ENCODE peak calls at places on chromosomes 5 and 9, in six cellular contexts. W, Q, E, N, S and R are unnamed samples.

GRCh38 chr5:13488254-13488931 is 456.1 kb downstream of the DNAH5 start:
- DNase-seq in W (no peak), Q (no peak), E (no peak), N (no peak), S (no peak), R (no peak)

GRCh38 chr9:70479880-70480291 is 65.4 kb upstream of the KLF9 start:
- DNase-seq in W (no peak), Q (no peak), E (no peak), N (no peak), S (no peak), R (no peak)

GRCh38 chr5:102625940-102626339 is 127.1 kb upstream of the SLCO6A1 start:
- DNase-seq in W (no peak), Q (no peak), E (no peak), N (no peak), S (no peak), R (no peak)

GRCh38 chr5:131386779-131387178 is 122.9 kb downstream of the CDC42SE2 start:
- DNase-seq in W (no peak), Q (no peak), E (peak; percentile 71), N (no peak), S (no peak), R (no peak)

GRCh38 chr5:136123236-136123768 is 9.3 kb upstream of the SMAD5 start:
- DNase-seq in W (no peak), Q (no peak), E (peak; percentile 94), N (no peak), S (no peak), R (no peak)

GRCh38 chr5:176362098-176362442 is 506 bp upstream of the KIAA1191 start:
- DNase-seq in W (no peak), Q (no peak), E (peak; percentile 11), N (no peak), S (no peak), R (no peak)

GRCh38 chr5:133048993-133049725 is 2.7 kb upstream of the HSPA4 start:
- DNase-seq in W (no peak), Q (no peak), E (peak; percentile 55), N (no peak), S (no peak), R (no peak)

GRCh38 chr5:59358497-59358896 is 535.0 kb downstream of the PDE4D start:
- DNase-seq in W (no peak), Q (no peak), E (no peak), N (no peak), S (no peak), R (no peak)

GRCh38 chr9:131661954-131662621 is 77.8 kb downstream of the RAPGEF1 start:
- DNase-seq in W (no peak), Q (peak; percentile 69), E (no peak), N (no peak), S (peak; percentile 40), R (no peak)

GRCh38 chr9:114225534-114226288 is 70.4 kb downstream of the COL27A1 start:
- DNase-seq in W (peak; percentile 35), Q (no peak), E (no peak), N (no peak), S (no peak), R (no peak)

GRCh38 chr9:107288701-107289100 is 5.6 kb downstream of the RAD23B start:
- DNase-seq in W (no peak), Q (no peak), E (no peak), N (no peak), S (no peak), R (no peak)

GRCh38 chr9:78089111-78089510 is 57.5 kb upstream of the GNAQ start:
- DNase-seq in W (no peak), Q (no peak), E (no peak), N (no peak), S (no peak), R (no peak)

GRCh38 chr5:57650360-57651069 is 167.9 kb upstream of the ACTBL2 start:
- DNase-seq in W (peak; percentile 59), Q (peak; percentile 4), E (peak; percentile 59), N (peak; percentile 28), S (no peak), R (no peak)

GRCh38 chr9:134064711-134065110 is 3.1 kb downstream of the BRD3 start:
- DNase-seq in W (no peak), Q (no peak), E (no peak), N (no peak), S (no peak), R (no peak)

GRCh38 chr9:84139296-84140100 is 158.9 kb downstream of the RMI1 start:
- DNase-seq in W (no peak), Q (no peak), E (peak; percentile 2), N (peak; percentile 60), S (no peak), R (no peak)

GRCh38 chr5:66281309-66281708 is 137.2 kb downstream of the SREK1 start:
- DNase-seq in W (no peak), Q (no peak), E (no peak), N (no peak), S (no peak), R (no peak)

GRCh38 chr5:124980174-124980941 is 233.9 kb upstream of the ZNF608 start:
- DNase-seq in W (no peak), Q (no peak), E (no peak), N (no peak), S (no peak), R (no peak)